ENCODE peak calls at places on chromosomes 4 and X, in ten cellular contexts. L is HTR-8/SVneo; D is H9; K is EL; W is breast epithelium; M is fibroblast of mammary gland; E is NCI-H2029 treated with DMSO at 0.1 percent for 48 hours; N is activated CD4-positive, alpha-beta memory T cell treated with anti-CD3 and anti-CD28 coated beads, Interleukin-2, amount 10 ng/mL, durations not matched to agents 7 days and 5 days; A is naive thymus-derived CD4-positive, alpha-beta T cell; H is hepatic stellate cell. F is an unnamed sample.
A peak's percentile ranks its signal among the peaks of the same experiment; 100 is the strongest.

GRCh38 chrX:120549483-120550452 is 11.0 kb downstream of the CUL4B start:
- DNase-seq in L (peak; percentile 35), D (no peak), K (peak; percentile 92), W (no peak), M (peak; percentile 95), E (no peak), N (peak; percentile 17), A (no peak), H (peak; percentile 39), F (peak; percentile 77)

GRCh38 chrX:131763674-131764073 is 219.8 kb downstream of the OR13H1 start:
- DNase-seq in L (no peak), D (no peak), K (peak; percentile 20), W (no peak), M (peak; percentile 83), E (no peak), N (no peak), A (no peak), H (no peak), F (no peak)

GRCh38 chr4:4836044-4836443 is 23.4 kb upstream of the MSX1 start:
- DNase-seq in L (no peak), D (no peak), K (no peak), W (no peak), M (peak; percentile 17), E (no peak), N (no peak), A (no peak), H (no peak), F (no peak)

GRCh38 chrX:32524385-32524784 is 687.0 kb downstream of the DMD start:
- DNase-seq in L (no peak), D (no peak), K (no peak), W (no peak), M (no peak), E (no peak), N (no peak), A (no peak), H (no peak), F (no peak)

GRCh38 chr4:26086621-26087068 is 172.6 kb downstream of the SMIM20 start:
- DNase-seq in L (no peak), D (no peak), K (no peak), W (no peak), M (peak; percentile 55), E (no peak), N (no peak), A (no peak), H (no peak), F (no peak)

GRCh38 chrX:134484039-134484438 is 24.1 kb downstream of the HPRT1 start:
- DNase-seq in L (no peak), D (no peak), K (peak; percentile 52), W (no peak), M (peak; percentile 73), E (no peak), N (no peak), A (peak; percentile 22), H (no peak), F (peak; percentile 72)

GRCh38 chr4:148776944-148777343 is 334.7 kb upstream of the NR3C2 start:
- DNase-seq in L (no peak), D (no peak), K (peak; percentile 25), W (no peak), M (no peak), E (no peak), N (no peak), A (no peak), H (peak; percentile 15), F (no peak)

GRCh38 chr4:183838987-183839712 is 66.0 kb upstream of the STOX2 start:
- DNase-seq in L (peak; percentile 18), D (no peak), K (peak; percentile 6), W (no peak), M (peak; percentile 16), E (no peak), N (no peak), A (no peak), H (peak; percentile 20), F (peak; percentile 41)

GRCh38 chr4:83124079-83124780 is 9.7 kb upstream of the PLAC8 start:
- DNase-seq in L (no peak), D (no peak), K (peak; percentile 23), W (no peak), M (peak; percentile 21), E (no peak), N (no peak), A (no peak), H (no peak), F (no peak)

GRCh38 chr4:102638621-102639020 is 122.1 kb downstream of the MANBA start:
- DNase-seq in L (no peak), D (no peak), K (peak; percentile 4), W (no peak), M (no peak), E (no peak), N (no peak), A (no peak), H (no peak), F (no peak)

GRCh38 chrX:153554519-153555167 is 37.2 kb downstream of the ATP2B3 start:
- DNase-seq in L (peak; percentile 45), D (peak; percentile 69), K (peak; percentile 45), W (peak; percentile 71), M (peak; percentile 45), E (peak; percentile 17), N (peak; percentile 63), A (peak; percentile 57), H (peak; percentile 86), F (peak; percentile 65)

GRCh38 chrX:76433219-76433618 is 5.7 kb downstream of the MAGEE1 start:
- DNase-seq in L (no peak), D (no peak), K (no peak), W (no peak), M (no peak), E (no peak), N (no peak), A (no peak), H (no peak), F (no peak)

GRCh38 chr4:77025643-77026321 is 50.0 kb downstream of the CCNI start:
- DNase-seq in L (no peak), D (no peak), K (no peak), W (no peak), M (peak; percentile 68), E (no peak), N (no peak), A (no peak), H (no peak), F (no peak)

GRCh38 chr4:108181704-108182103 is 13.0 kb upstream of the LEF1 start:
- DNase-seq in L (no peak), D (no peak), K (no peak), W (no peak), M (no peak), E (no peak), N (no peak), A (no peak), H (no peak), F (no peak)

GRCh38 chr4:140150886-140151699 is 2.9 kb downstream of the MAML3 start:
- DNase-seq in L (peak; percentile 59), D (peak; percentile 89), K (peak; percentile 92), W (peak; percentile 85), M (peak; percentile 93), E (peak; percentile 81), N (peak; percentile 50), A (peak; percentile 82), H (peak; percentile 84), F (peak; percentile 96)

GRCh38 chr4:8351931-8352367 is 82.4 kb downstream of the HTRA3 start:
- DNase-seq in L (no peak), D (no peak), K (no peak), W (peak; percentile 48), M (peak; percentile 15), E (no peak), N (no peak), A (no peak), H (no peak), F (no peak)

GRCh38 chrX:120309873-120310730 is 1.2 kb downstream of the TMEM255A start:
- DNase-seq in L (no peak), D (peak; percentile 31), K (peak; percentile 57), W (no peak), M (no peak), E (no peak), N (peak; percentile 22), A (no peak), H (peak; percentile 18), F (no peak)

GRCh38 chrX:13693341-13693871 is 4.5 kb downstream of the RAB9A start:
- DNase-seq in L (no peak), D (no peak), K (no peak), W (no peak), M (no peak), E (no peak), N (no peak), A (no peak), H (no peak), F (no peak)

GRCh38 chrX:19569930-19570329 is 54.6 kb upstream of the MAP3K15 start:
- DNase-seq in L (no peak), D (no peak), K (no peak), W (no peak), M (no peak), E (no peak), N (no peak), A (no peak), H (no peak), F (no peak)

GRCh38 chrX:41002021-41002420 is 83.2 kb upstream of the USP9X start:
- DNase-seq in L (no peak), D (no peak), K (no peak), W (no peak), M (no peak), E (no peak), N (no peak), A (no peak), H (no peak), F (no peak)

GRCh38 chr4:87557348-87557747 is 28.2 kb upstream of the SPARCL1 start:
- DNase-seq in L (no peak), D (no peak), K (no peak), W (no peak), M (no peak), E (no peak), N (no peak), A (no peak), H (no peak), F (no peak)

GRCh38 chr4:54384563-54384962 is 155.5 kb downstream of the PDGFRA start:
- DNase-seq in L (peak; percentile 12), D (no peak), K (peak; percentile 60), W (no peak), M (peak; percentile 54), E (no peak), N (no peak), A (no peak), H (no peak), F (peak; percentile 75)

GRCh38 chrX:39907964-39908616 is 189.7 kb downstream of the BCOR start:
- DNase-seq in L (peak; percentile 85), D (peak; percentile 46), K (peak; percentile 97), W (no peak), M (peak; percentile 94), E (no peak), N (no peak), A (no peak), H (peak; percentile 89), F (peak; percentile 70)

GRCh38 chrX:104137496-104137895 is 19.3 kb downstream of the SLC25A53 start:
- DNase-seq in L (no peak), D (no peak), K (peak; percentile 14), W (no peak), M (peak; percentile 50), E (no peak), N (no peak), A (no peak), H (no peak), F (peak; percentile 34)

GRCh38 chr4:1996866-1997611 is 11.7 kb downstream of the NELFA start:
- DNase-seq in L (no peak), D (no peak), K (no peak), W (no peak), M (no peak), E (no peak), N (no peak), A (no peak), H (no peak), F (no peak)

GRCh38 chr4:78477276-78477675 is 74.3 kb upstream of the ANXA3 start:
- DNase-seq in L (no peak), D (no peak), K (peak; percentile 48), W (no peak), M (peak; percentile 91), E (no peak), N (no peak), A (no peak), H (no peak), F (peak; percentile 10)

GRCh38 chr4:168731006-168731636 is 234.3 kb downstream of the PALLD start:
- DNase-seq in L (no peak), D (no peak), K (peak; percentile 37), W (no peak), M (peak; percentile 59), E (no peak), N (no peak), A (no peak), H (no peak), F (no peak)

GRCh38 chr4:148998719-148999118 is 556.5 kb upstream of the NR3C2 start:
- DNase-seq in L (no peak), D (peak; percentile 58), K (peak; percentile 28), W (no peak), M (peak; percentile 18), E (no peak), N (no peak), A (no peak), H (no peak), F (peak; percentile 16)